ENCODE peak calls at places on chromosomes 2 and 18, in ten cellular contexts. One of them, this sample, is unnamed.

GRCh38 chr2:18630101-18630500 is 40.7 kb upstream of the NT5C1B start:
- DNase-seq in activated CD4-positive, alpha-beta T cell treated with anti-CD3 and anti-CD28 coated beads, Interleukin-2, amount 50 U/mL, for 24 hours: no peak
- DNase-seq in heart left ventricle: no peak
- DNase-seq in activated effector memory CD4-positive, alpha-beta T cell treated with anti-CD3 and anti-CD28 coated beads, Interleukin-2, amount 50 U/mL, for 16 hours: no peak
- DNase-seq in effector CD8-positive, alpha-beta T cell: no peak
- DNase-seq in HuH-7.5: no peak
- DNase-seq in kidney tubule cell: peak
- DNase-seq in fibroblast of gingiva: peak
- DNase-seq in fibroblast of mammary gland: peak
- DNase-seq in A172: peak
- DNase-seq in this sample: no peak

GRCh38 chr18:50273203-50274043 is 7.1 kb upstream of the CFAP53 start:
- DNase-seq in effector CD8-positive, alpha-beta T cell: no peak
- DNase-seq in HuH-7.5: no peak
- DNase-seq in activated CD4-positive, alpha-beta T cell treated with anti-CD3 and anti-CD28 coated beads, Interleukin-2, amount 50 U/mL, for 24 hours: no peak
- DNase-seq in activated effector memory CD4-positive, alpha-beta T cell treated with anti-CD3 and anti-CD28 coated beads, Interleukin-2, amount 50 U/mL, for 16 hours: no peak
- DNase-seq in fibroblast of gingiva: no peak
- DNase-seq in heart left ventricle: no peak
- DNase-seq in fibroblast of mammary gland: no peak
- DNase-seq in A172: no peak
- DNase-seq in kidney tubule cell: no peak
- DNase-seq in this sample: no peak

GRCh38 chr18:48264508-48264907 is 144.7 kb downstream of the ZBTB7C start:
- DNase-seq in effector CD8-positive, alpha-beta T cell: no peak
- DNase-seq in heart left ventricle: no peak
- DNase-seq in activated effector memory CD4-positive, alpha-beta T cell treated with anti-CD3 and anti-CD28 coated beads, Interleukin-2, amount 50 U/mL, for 16 hours: no peak
- DNase-seq in HuH-7.5: no peak
- DNase-seq in activated CD4-positive, alpha-beta T cell treated with anti-CD3 and anti-CD28 coated beads, Interleukin-2, amount 50 U/mL, for 24 hours: no peak
- DNase-seq in fibroblast of mammary gland: peak
- DNase-seq in A172: peak
- DNase-seq in fibroblast of gingiva: no peak
- DNase-seq in kidney tubule cell: peak
- DNase-seq in this sample: no peak

GRCh38 chr18:77271720-77272481 is 22.3 kb downstream of the GALR1 start:
- DNase-seq in fibroblast of mammary gland: peak
- DNase-seq in activated effector memory CD4-positive, alpha-beta T cell treated with anti-CD3 and anti-CD28 coated beads, Interleukin-2, amount 50 U/mL, for 16 hours: no peak
- DNase-seq in kidney tubule cell: no peak
- DNase-seq in effector CD8-positive, alpha-beta T cell: no peak
- DNase-seq in activated CD4-positive, alpha-beta T cell treated with anti-CD3 and anti-CD28 coated beads, Interleukin-2, amount 50 U/mL, for 24 hours: no peak
- DNase-seq in A172: peak
- DNase-seq in fibroblast of gingiva: no peak
- DNase-seq in HuH-7.5: no peak
- DNase-seq in heart left ventricle: no peak
- DNase-seq in this sample: no peak

GRCh38 chr2:209577376-209578357 is 153.8 kb downstream of the MAP2 start:
- DNase-seq in A172: peak
- DNase-seq in fibroblast of gingiva: no peak
- DNase-seq in effector CD8-positive, alpha-beta T cell: no peak
- DNase-seq in HuH-7.5: no peak
- DNase-seq in kidney tubule cell: peak
- DNase-seq in heart left ventricle: no peak
- DNase-seq in activated CD4-positive, alpha-beta T cell treated with anti-CD3 and anti-CD28 coated beads, Interleukin-2, amount 50 U/mL, for 24 hours: no peak
- DNase-seq in activated effector memory CD4-positive, alpha-beta T cell treated with anti-CD3 and anti-CD28 coated beads, Interleukin-2, amount 50 U/mL, for 16 hours: no peak
- DNase-seq in fibroblast of mammary gland: peak
- DNase-seq in this sample: no peak

GRCh38 chr2:98327776-98328175 is 18.5 kb upstream of the CNGA3 start:
- DNase-seq in fibroblast of gingiva: no peak
- DNase-seq in A172: no peak
- DNase-seq in activated effector memory CD4-positive, alpha-beta T cell treated with anti-CD3 and anti-CD28 coated beads, Interleukin-2, amount 50 U/mL, for 16 hours: no peak
- DNase-seq in HuH-7.5: no peak
- DNase-seq in activated CD4-positive, alpha-beta T cell treated with anti-CD3 and anti-CD28 coated beads, Interleukin-2, amount 50 U/mL, for 24 hours: no peak
- DNase-seq in fibroblast of mammary gland: no peak
- DNase-seq in kidney tubule cell: no peak
- DNase-seq in effector CD8-positive, alpha-beta T cell: no peak
- DNase-seq in heart left ventricle: no peak
- DNase-seq in this sample: no peak

GRCh38 chr2:81195774-81196382 is 891.3 kb upstream of the LRRTM1 start:
- DNase-seq in heart left ventricle: no peak
- DNase-seq in fibroblast of mammary gland: no peak
- DNase-seq in HuH-7.5: no peak
- DNase-seq in activated effector memory CD4-positive, alpha-beta T cell treated with anti-CD3 and anti-CD28 coated beads, Interleukin-2, amount 50 U/mL, for 16 hours: peak
- DNase-seq in effector CD8-positive, alpha-beta T cell: no peak
- DNase-seq in fibroblast of gingiva: no peak
- DNase-seq in kidney tubule cell: no peak
- DNase-seq in A172: no peak
- DNase-seq in activated CD4-positive, alpha-beta T cell treated with anti-CD3 and anti-CD28 coated beads, Interleukin-2, amount 50 U/mL, for 24 hours: no peak
- DNase-seq in this sample: no peak

GRCh38 chr2:46334389-46335345 is 37.5 kb downstream of the EPAS1 start:
- DNase-seq in HuH-7.5: no peak
- DNase-seq in heart left ventricle: no peak
- DNase-seq in activated effector memory CD4-positive, alpha-beta T cell treated with anti-CD3 and anti-CD28 coated beads, Interleukin-2, amount 50 U/mL, for 16 hours: no peak
- DNase-seq in fibroblast of gingiva: peak
- DNase-seq in activated CD4-positive, alpha-beta T cell treated with anti-CD3 and anti-CD28 coated beads, Interleukin-2, amount 50 U/mL, for 24 hours: no peak
- DNase-seq in A172: peak
- DNase-seq in kidney tubule cell: peak
- DNase-seq in fibroblast of mammary gland: peak
- DNase-seq in effector CD8-positive, alpha-beta T cell: no peak
- DNase-seq in this sample: no peak

GRCh38 chr2:143955416-143956075 is 564.4 kb downstream of the ZEB2 start:
- DNase-seq in HuH-7.5: no peak
- DNase-seq in fibroblast of mammary gland: peak
- DNase-seq in heart left ventricle: no peak
- DNase-seq in activated CD4-positive, alpha-beta T cell treated with anti-CD3 and anti-CD28 coated beads, Interleukin-2, amount 50 U/mL, for 24 hours: no peak
- DNase-seq in effector CD8-positive, alpha-beta T cell: no peak
- DNase-seq in A172: peak
- DNase-seq in kidney tubule cell: peak
- DNase-seq in fibroblast of gingiva: peak
- DNase-seq in activated effector memory CD4-positive, alpha-beta T cell treated with anti-CD3 and anti-CD28 coated beads, Interleukin-2, amount 50 U/mL, for 16 hours: no peak
- DNase-seq in this sample: no peak

GRCh38 chr2:34670482-34670881 is 1071.4 kb upstream of the FAM98A start:
- DNase-seq in activated CD4-positive, alpha-beta T cell treated with anti-CD3 and anti-CD28 coated beads, Interleukin-2, amount 50 U/mL, for 24 hours: no peak
- DNase-seq in effector CD8-positive, alpha-beta T cell: no peak
- DNase-seq in A172: no peak
- DNase-seq in HuH-7.5: no peak
- DNase-seq in activated effector memory CD4-positive, alpha-beta T cell treated with anti-CD3 and anti-CD28 coated beads, Interleukin-2, amount 50 U/mL, for 16 hours: no peak
- DNase-seq in fibroblast of mammary gland: no peak
- DNase-seq in heart left ventricle: no peak
- DNase-seq in fibroblast of gingiva: no peak
- DNase-seq in kidney tubule cell: peak
- DNase-seq in this sample: no peak

GRCh38 chr2:42001696-42002331 is 46.0 kb upstream of the PKDCC start:
- DNase-seq in A172: no peak
- DNase-seq in activated CD4-positive, alpha-beta T cell treated with anti-CD3 and anti-CD28 coated beads, Interleukin-2, amount 50 U/mL, for 24 hours: no peak
- DNase-seq in fibroblast of gingiva: no peak
- DNase-seq in effector CD8-positive, alpha-beta T cell: no peak
- DNase-seq in HuH-7.5: no peak
- DNase-seq in activated effector memory CD4-positive, alpha-beta T cell treated with anti-CD3 and anti-CD28 coated beads, Interleukin-2, amount 50 U/mL, for 16 hours: no peak
- DNase-seq in fibroblast of mammary gland: peak
- DNase-seq in kidney tubule cell: peak
- DNase-seq in heart left ventricle: no peak
- DNase-seq in this sample: no peak

GRCh38 chr2:234147335-234147861 is 96.9 kb downstream of the SPP2 start:
- DNase-seq in effector CD8-positive, alpha-beta T cell: no peak
- DNase-seq in A172: peak
- DNase-seq in fibroblast of gingiva: no peak
- DNase-seq in activated CD4-positive, alpha-beta T cell treated with anti-CD3 and anti-CD28 coated beads, Interleukin-2, amount 50 U/mL, for 24 hours: no peak
- DNase-seq in HuH-7.5: no peak
- DNase-seq in heart left ventricle: no peak
- DNase-seq in kidney tubule cell: peak
- DNase-seq in fibroblast of mammary gland: no peak
- DNase-seq in activated effector memory CD4-positive, alpha-beta T cell treated with anti-CD3 and anti-CD28 coated beads, Interleukin-2, amount 50 U/mL, for 16 hours: no peak
- DNase-seq in this sample: no peak

GRCh38 chr2:157789933-157790511 is 86.1 kb downstream of the ACVR1 start:
- DNase-seq in kidney tubule cell: peak
- DNase-seq in activated CD4-positive, alpha-beta T cell treated with anti-CD3 and anti-CD28 coated beads, Interleukin-2, amount 50 U/mL, for 24 hours: no peak
- DNase-seq in effector CD8-positive, alpha-beta T cell: no peak
- DNase-seq in activated effector memory CD4-positive, alpha-beta T cell treated with anti-CD3 and anti-CD28 coated beads, Interleukin-2, amount 50 U/mL, for 16 hours: no peak
- DNase-seq in A172: no peak
- DNase-seq in fibroblast of mammary gland: no peak
- DNase-seq in HuH-7.5: no peak
- DNase-seq in heart left ventricle: peak
- DNase-seq in fibroblast of gingiva: no peak
- DNase-seq in this sample: no peak

GRCh38 chr2:9770308-9771100 is 72.8 kb upstream of the TAF1B start:
- DNase-seq in heart left ventricle: peak
- DNase-seq in HuH-7.5: peak
- DNase-seq in fibroblast of gingiva: peak
- DNase-seq in effector CD8-positive, alpha-beta T cell: no peak
- DNase-seq in activated CD4-positive, alpha-beta T cell treated with anti-CD3 and anti-CD28 coated beads, Interleukin-2, amount 50 U/mL, for 24 hours: no peak
- DNase-seq in kidney tubule cell: peak
- DNase-seq in fibroblast of mammary gland: peak
- DNase-seq in A172: peak
- DNase-seq in activated effector memory CD4-positive, alpha-beta T cell treated with anti-CD3 and anti-CD28 coated beads, Interleukin-2, amount 50 U/mL, for 16 hours: peak
- DNase-seq in this sample: peak

GRCh38 chr2:98359986-98360385 is 13.7 kb downstream of the CNGA3 start:
- DNase-seq in activated CD4-positive, alpha-beta T cell treated with anti-CD3 and anti-CD28 coated beads, Interleukin-2, amount 50 U/mL, for 24 hours: no peak
- DNase-seq in activated effector memory CD4-positive, alpha-beta T cell treated with anti-CD3 and anti-CD28 coated beads, Interleukin-2, amount 50 U/mL, for 16 hours: no peak
- DNase-seq in heart left ventricle: no peak
- DNase-seq in kidney tubule cell: peak
- DNase-seq in A172: no peak
- DNase-seq in fibroblast of mammary gland: no peak
- DNase-seq in effector CD8-positive, alpha-beta T cell: no peak
- DNase-seq in HuH-7.5: no peak
- DNase-seq in fibroblast of gingiva: no peak
- DNase-seq in this sample: no peak

GRCh38 chr2:30262716-30263309 is 31.5 kb downstream of the LBH start:
- DNase-seq in heart left ventricle: no peak
- DNase-seq in effector CD8-positive, alpha-beta T cell: no peak
- DNase-seq in activated effector memory CD4-positive, alpha-beta T cell treated with anti-CD3 and anti-CD28 coated beads, Interleukin-2, amount 50 U/mL, for 16 hours: no peak
- DNase-seq in activated CD4-positive, alpha-beta T cell treated with anti-CD3 and anti-CD28 coated beads, Interleukin-2, amount 50 U/mL, for 24 hours: no peak
- DNase-seq in HuH-7.5: no peak
- DNase-seq in fibroblast of gingiva: no peak
- DNase-seq in A172: no peak
- DNase-seq in kidney tubule cell: no peak
- DNase-seq in fibroblast of mammary gland: no peak
- DNase-seq in this sample: no peak

GRCh38 chr2:81937944-81938343 is 1633.4 kb upstream of the LRRTM1 start:
- DNase-seq in HuH-7.5: no peak
- DNase-seq in activated CD4-positive, alpha-beta T cell treated with anti-CD3 and anti-CD28 coated beads, Interleukin-2, amount 50 U/mL, for 24 hours: no peak
- DNase-seq in kidney tubule cell: no peak
- DNase-seq in fibroblast of mammary gland: no peak
- DNase-seq in A172: no peak
- DNase-seq in fibroblast of gingiva: no peak
- DNase-seq in effector CD8-positive, alpha-beta T cell: no peak
- DNase-seq in heart left ventricle: no peak
- DNase-seq in activated effector memory CD4-positive, alpha-beta T cell treated with anti-CD3 and anti-CD28 coated beads, Interleukin-2, amount 50 U/mL, for 16 hours: no peak
- DNase-seq in this sample: no peak

GRCh38 chr2:182049330-182049729 is 63.7 kb downstream of the PPP1R1C start:
- DNase-seq in HuH-7.5: no peak
- DNase-seq in effector CD8-positive, alpha-beta T cell: no peak
- DNase-seq in fibroblast of mammary gland: no peak
- DNase-seq in kidney tubule cell: no peak
- DNase-seq in activated effector memory CD4-positive, alpha-beta T cell treated with anti-CD3 and anti-CD28 coated beads, Interleukin-2, amount 50 U/mL, for 16 hours: no peak
- DNase-seq in fibroblast of gingiva: peak
- DNase-seq in A172: no peak
- DNase-seq in heart left ventricle: no peak
- DNase-seq in activated CD4-positive, alpha-beta T cell treated with anti-CD3 and anti-CD28 coated beads, Interleukin-2, amount 50 U/mL, for 24 hours: no peak
- DNase-seq in this sample: no peak

GRCh38 chr2:28419705-28420270 is 27.1 kb downstream of the FOSL2 start:
- DNase-seq in heart left ventricle: no peak
- DNase-seq in fibroblast of mammary gland: no peak
- DNase-seq in A172: no peak
- DNase-seq in effector CD8-positive, alpha-beta T cell: no peak
- DNase-seq in kidney tubule cell: peak
- DNase-seq in activated CD4-positive, alpha-beta T cell treated with anti-CD3 and anti-CD28 coated beads, Interleukin-2, amount 50 U/mL, for 24 hours: no peak
- DNase-seq in HuH-7.5: no peak
- DNase-seq in fibroblast of gingiva: peak
- DNase-seq in activated effector memory CD4-positive, alpha-beta T cell treated with anti-CD3 and anti-CD28 coated beads, Interleukin-2, amount 50 U/mL, for 16 hours: peak
- DNase-seq in this sample: no peak

GRCh38 chr18:73060666-73061270 is 193.0 kb upstream of the NETO1 start:
- DNase-seq in A172: peak
- DNase-seq in heart left ventricle: no peak
- DNase-seq in HuH-7.5: no peak
- DNase-seq in activated effector memory CD4-positive, alpha-beta T cell treated with anti-CD3 and anti-CD28 coated beads, Interleukin-2, amount 50 U/mL, for 16 hours: no peak
- DNase-seq in kidney tubule cell: peak
- DNase-seq in effector CD8-positive, alpha-beta T cell: no peak
- DNase-seq in fibroblast of mammary gland: peak
- DNase-seq in fibroblast of gingiva: peak
- DNase-seq in activated CD4-positive, alpha-beta T cell treated with anti-CD3 and anti-CD28 coated beads, Interleukin-2, amount 50 U/mL, for 24 hours: no peak
- DNase-seq in this sample: no peak

GRCh38 chr2:216950547-216950946 is 90.7 kb upstream of the TNP1 start:
- DNase-seq in HuH-7.5: no peak
- DNase-seq in A172: no peak
- DNase-seq in activated effector memory CD4-positive, alpha-beta T cell treated with anti-CD3 and anti-CD28 coated beads, Interleukin-2, amount 50 U/mL, for 16 hours: no peak
- DNase-seq in activated CD4-positive, alpha-beta T cell treated with anti-CD3 and anti-CD28 coated beads, Interleukin-2, amount 50 U/mL, for 24 hours: no peak
- DNase-seq in heart left ventricle: no peak
- DNase-seq in effector CD8-positive, alpha-beta T cell: no peak
- DNase-seq in kidney tubule cell: peak
- DNase-seq in fibroblast of mammary gland: no peak
- DNase-seq in fibroblast of gingiva: no peak
- DNase-seq in this sample: no peak

GRCh38 chr2:79573895-79574674 is 61.2 kb downstream of the CTNNA2 start:
- DNase-seq in HuH-7.5: no peak
- DNase-seq in kidney tubule cell: no peak
- DNase-seq in effector CD8-positive, alpha-beta T cell: no peak
- DNase-seq in heart left ventricle: no peak
- DNase-seq in fibroblast of mammary gland: no peak
- DNase-seq in activated CD4-positive, alpha-beta T cell treated with anti-CD3 and anti-CD28 coated beads, Interleukin-2, amount 50 U/mL, for 24 hours: no peak
- DNase-seq in activated effector memory CD4-positive, alpha-beta T cell treated with anti-CD3 and anti-CD28 coated beads, Interleukin-2, amount 50 U/mL, for 16 hours: no peak
- DNase-seq in fibroblast of gingiva: no peak
- DNase-seq in A172: no peak
- DNase-seq in this sample: no peak

GRCh38 chr2:165440367-165440766 is 29.1 kb upstream of the CSRNP3 start:
- DNase-seq in heart left ventricle: no peak
- DNase-seq in fibroblast of gingiva: peak
- DNase-seq in HuH-7.5: no peak
- DNase-seq in kidney tubule cell: no peak
- DNase-seq in A172: no peak
- DNase-seq in activated CD4-positive, alpha-beta T cell treated with anti-CD3 and anti-CD28 coated beads, Interleukin-2, amount 50 U/mL, for 24 hours: no peak
- DNase-seq in activated effector memory CD4-positive, alpha-beta T cell treated with anti-CD3 and anti-CD28 coated beads, Interleukin-2, amount 50 U/mL, for 16 hours: no peak
- DNase-seq in fibroblast of mammary gland: peak
- DNase-seq in effector CD8-positive, alpha-beta T cell: no peak
- DNase-seq in this sample: no peak

GRCh38 chr2:48248251-48248933 is 281.6 kb upstream of the STON1 start:
- DNase-seq in heart left ventricle: peak
- DNase-seq in HuH-7.5: no peak
- DNase-seq in A172: peak
- DNase-seq in activated effector memory CD4-positive, alpha-beta T cell treated with anti-CD3 and anti-CD28 coated beads, Interleukin-2, amount 50 U/mL, for 16 hours: no peak
- DNase-seq in activated CD4-positive, alpha-beta T cell treated with anti-CD3 and anti-CD28 coated beads, Interleukin-2, amount 50 U/mL, for 24 hours: no peak
- DNase-seq in fibroblast of gingiva: peak
- DNase-seq in kidney tubule cell: peak
- DNase-seq in effector CD8-positive, alpha-beta T cell: no peak
- DNase-seq in fibroblast of mammary gland: peak
- DNase-seq in this sample: no peak

GRCh38 chr18:41009926-41010325 is 945.1 kb upstream of the PIK3C3 start:
- DNase-seq in A172: no peak
- DNase-seq in activated CD4-positive, alpha-beta T cell treated with anti-CD3 and anti-CD28 coated beads, Interleukin-2, amount 50 U/mL, for 24 hours: no peak
- DNase-seq in HuH-7.5: no peak
- DNase-seq in fibroblast of mammary gland: no peak
- DNase-seq in activated effector memory CD4-positive, alpha-beta T cell treated with anti-CD3 and anti-CD28 coated beads, Interleukin-2, amount 50 U/mL, for 16 hours: no peak
- DNase-seq in fibroblast of gingiva: no peak
- DNase-seq in effector CD8-positive, alpha-beta T cell: no peak
- DNase-seq in kidney tubule cell: no peak
- DNase-seq in heart left ventricle: no peak
- DNase-seq in this sample: no peak

GRCh38 chr2:24313744-24314632 is 46.3 kb downstream of the ITSN2 start:
- DNase-seq in fibroblast of gingiva: no peak
- DNase-seq in HuH-7.5: no peak
- DNase-seq in A172: peak
- DNase-seq in effector CD8-positive, alpha-beta T cell: no peak
- DNase-seq in fibroblast of mammary gland: peak
- DNase-seq in heart left ventricle: no peak
- DNase-seq in kidney tubule cell: peak
- DNase-seq in activated effector memory CD4-positive, alpha-beta T cell treated with anti-CD3 and anti-CD28 coated beads, Interleukin-2, amount 50 U/mL, for 16 hours: no peak
- DNase-seq in activated CD4-positive, alpha-beta T cell treated with anti-CD3 and anti-CD28 coated beads, Interleukin-2, amount 50 U/mL, for 24 hours: no peak
- DNase-seq in this sample: no peak

GRCh38 chr18:72672364-72673151 is 128.4 kb upstream of the CBLN2 start:
- DNase-seq in activated CD4-positive, alpha-beta T cell treated with anti-CD3 and anti-CD28 coated beads, Interleukin-2, amount 50 U/mL, for 24 hours: no peak
- DNase-seq in effector CD8-positive, alpha-beta T cell: no peak
- DNase-seq in A172: peak
- DNase-seq in kidney tubule cell: peak
- DNase-seq in fibroblast of gingiva: peak
- DNase-seq in HuH-7.5: no peak
- DNase-seq in fibroblast of mammary gland: peak
- DNase-seq in activated effector memory CD4-positive, alpha-beta T cell treated with anti-CD3 and anti-CD28 coated beads, Interleukin-2, amount 50 U/mL, for 16 hours: no peak
- DNase-seq in heart left ventricle: no peak
- DNase-seq in this sample: peak

GRCh38 chr18:11118051-11118450 is 31.3 kb downstream of the PIEZO2 start:
- DNase-seq in fibroblast of mammary gland: no peak
- DNase-seq in HuH-7.5: no peak
- DNase-seq in activated CD4-positive, alpha-beta T cell treated with anti-CD3 and anti-CD28 coated beads, Interleukin-2, amount 50 U/mL, for 24 hours: no peak
- DNase-seq in fibroblast of gingiva: no peak
- DNase-seq in activated effector memory CD4-positive, alpha-beta T cell treated with anti-CD3 and anti-CD28 coated beads, Interleukin-2, amount 50 U/mL, for 16 hours: no peak
- DNase-seq in A172: no peak
- DNase-seq in effector CD8-positive, alpha-beta T cell: no peak
- DNase-seq in kidney tubule cell: no peak
- DNase-seq in heart left ventricle: no peak
- DNase-seq in this sample: no peak